ENCODE peak calls at places on chromosomes 6 and 20, in four cellular contexts. X, Z, Q and S are unnamed samples. For H3K9me3 and H3K36me3, the result is how much of the 10 kb centered on the place peaks cover.

GRCh38 chr6:162198925-162199324 is 528.6 kb downstream of the PRKN start:
- DNase-seq in X (no peak), Z (no peak), Q (no peak), S (no peak)

GRCh38 chr20:35698298-35699126 is 640 bp downstream of the NFS1 start:
- DNase-seq in X (peak), Z (peak), Q (peak), S (peak)

GRCh38 chr20:63532449-63532971 is 4.7 kb downstream of the PTK6 start:
- DNase-seq in X (no peak), Z (peak), Q (no peak), S (no peak)

GRCh38 chr6:25084508-25084833 is 148.7 kb upstream of the RIPOR2 start:
- DNase-seq in X (no peak), Z (no peak), Q (no peak), S (no peak)

GRCh38 chr6:35461270-35461669 is 6.9 kb upstream of the RPL10A start:
- DNase-seq in X (no peak), Z (no peak), Q (no peak), S (no peak)

GRCh38 chr6:123636282-123636681 is 468 bp downstream of the TRDN start:
- DNase-seq in X (no peak), Z (no peak), Q (no peak), S (no peak)

GRCh38 chr6:104607501-104607900 is 252.2 kb downstream of the HACE1 start:
- DNase-seq in X (no peak), Z (no peak), Q (no peak), S (no peak)

GRCh38 chr6:126083875-126084274 is 97.5 kb downstream of the TRMT11 start:
- DNase-seq in X (no peak), Z (no peak), Q (no peak), S (no peak)

GRCh38 chr6:92715991-92716390 is 703.4 kb downstream of the EPHA7 start:
- DNase-seq in X (no peak), Z (no peak), Q (peak), S (no peak)

GRCh38 chr6:155130161-155130853 is 133.5 kb upstream of the CLDN20 start:
- DNase-seq in X (no peak), Z (no peak), Q (no peak), S (no peak)

GRCh38 chr6:82298012-82298411 is 50.5 kb upstream of the IBTK start:
- DNase-seq in X (no peak), Z (no peak), Q (no peak), S (no peak)

GRCh38 chr20:4820833-4821518 is 99.3 kb downstream of the PRND start:
- DNase-seq in X (no peak), Z (no peak), Q (peak), S (no peak)

GRCh38 chr6:154506108-154506507 is 4.4 kb downstream of the CNKSR3 start:
- DNase-seq in X (no peak), Z (no peak), Q (no peak), S (no peak)

GRCh38 chr6:122399348-122400120 is at the start of gene HSF2:
- DNase-seq in X (peak), Z (peak), Q (peak), S (peak)

GRCh38 chr6:21754891-21755290 is 161.3 kb downstream of the SOX4 start:
- DNase-seq in X (no peak), Z (no peak), Q (peak), S (no peak)

GRCh38 chr6:1988843-1989242 is 256.6 kb downstream of the GMDS start:
- DNase-seq in X (no peak), Z (no peak), Q (no peak), S (no peak)

GRCh38 chr6:1984346-1984994 is 260.9 kb downstream of the GMDS start:
- DNase-seq in X (no peak), Z (no peak), Q (no peak), S (no peak)

GRCh38 chr6:1987640-1988039 is 257.8 kb downstream of the GMDS start:
- DNase-seq in X (no peak), Z (no peak), Q (peak), S (no peak)

GRCh38 chr6:1986454-1987243 is 258.8 kb downstream of the GMDS start:
- DNase-seq in X (no peak), Z (no peak), Q (peak), S (no peak)

DNA sequence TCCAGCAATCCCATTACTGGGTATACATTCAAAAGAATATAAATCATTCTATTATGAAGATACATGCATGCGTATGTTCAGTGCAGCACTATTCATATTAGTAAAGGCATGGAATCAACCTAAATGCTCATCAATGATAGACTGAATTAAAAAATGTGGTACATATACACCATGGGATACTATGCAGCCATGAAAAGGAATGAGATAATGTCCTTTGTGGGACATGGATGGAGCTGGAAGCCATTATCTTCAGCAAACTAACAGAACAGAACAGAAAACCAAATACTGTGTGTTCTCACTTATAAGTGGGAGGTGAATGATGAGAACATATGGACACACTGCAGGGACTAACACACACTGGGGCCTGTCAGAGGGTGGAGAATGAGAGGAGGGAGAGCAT is 261.6 kb downstream of the GMDS start:
- DNase-seq in X (no peak), Z (no peak), Q (no peak), S (no peak)
- H3K9me3 ChIP-seq in X (under half), Z (under half), Q (under half), S (under half)

GRCh38 chr20:17946040-17946439 is 22.6 kb downstream of the SNX5 start:
- DNase-seq in X (no peak), Z (no peak), Q (no peak), S (no peak)

GRCh38 chr20:17943343-17943742 is 25.3 kb downstream of the SNX5 start:
- DNase-seq in X (no peak), Z (no peak), Q (no peak), S (no peak)

GRCh38 chr20:17947474-17947815 is 21.1 kb downstream of the SNX5 start:
- DNase-seq in X (no peak), Z (no peak), Q (no peak), S (no peak)

GRCh38 chr20:17946572-17947473 is 21.8 kb downstream of the SNX5 start:
- DNase-seq in X (no peak), Z (no peak), Q (no peak), S (no peak)

GRCh38 chr20:17944854-17945474 is 23.6 kb downstream of the SNX5 start:
- DNase-seq in X (no peak), Z (no peak), Q (no peak), S (no peak)
- H3K36me3 ChIP-seq in X (half or more), Z (half or more), Q (half or more), S (half or more)

GRCh38 chr6:167528239-167528638 is 203.4 kb downstream of the TTLL2 start:
- DNase-seq in X (no peak), Z (no peak), Q (no peak), S (no peak)
- H3K9me3 ChIP-seq in X (under half), Z (under half), Q (under half), S (under half)

GRCh38 chr6:139186242-139186641 is 51.4 kb downstream of the HECA start:
- DNase-seq in X (no peak), Z (no peak), Q (no peak), S (no peak)
- H3K36me3 ChIP-seq in X (under half), Z (under half), Q (under half), S (under half)

GRCh38 chr6:137167702-137168377 is 5.6 kb downstream of the IL22RA2 start:
- DNase-seq in X (no peak), Z (no peak), Q (no peak), S (no peak)

GRCh38 chr6:137163732-137164318 is 9.6 kb downstream of the IL22RA2 start:
- DNase-seq in X (no peak), Z (no peak), Q (no peak), S (no peak)

GRCh38 chr6:137165375-137166246 is 7.8 kb downstream of the IL22RA2 start:
- DNase-seq in X (no peak), Z (no peak), Q (peak), S (peak)

GRCh38 chr6:137162692-137163303 is 10.6 kb downstream of the IL22RA2 start:
- DNase-seq in X (no peak), Z (no peak), Q (no peak), S (no peak)

DNA sequence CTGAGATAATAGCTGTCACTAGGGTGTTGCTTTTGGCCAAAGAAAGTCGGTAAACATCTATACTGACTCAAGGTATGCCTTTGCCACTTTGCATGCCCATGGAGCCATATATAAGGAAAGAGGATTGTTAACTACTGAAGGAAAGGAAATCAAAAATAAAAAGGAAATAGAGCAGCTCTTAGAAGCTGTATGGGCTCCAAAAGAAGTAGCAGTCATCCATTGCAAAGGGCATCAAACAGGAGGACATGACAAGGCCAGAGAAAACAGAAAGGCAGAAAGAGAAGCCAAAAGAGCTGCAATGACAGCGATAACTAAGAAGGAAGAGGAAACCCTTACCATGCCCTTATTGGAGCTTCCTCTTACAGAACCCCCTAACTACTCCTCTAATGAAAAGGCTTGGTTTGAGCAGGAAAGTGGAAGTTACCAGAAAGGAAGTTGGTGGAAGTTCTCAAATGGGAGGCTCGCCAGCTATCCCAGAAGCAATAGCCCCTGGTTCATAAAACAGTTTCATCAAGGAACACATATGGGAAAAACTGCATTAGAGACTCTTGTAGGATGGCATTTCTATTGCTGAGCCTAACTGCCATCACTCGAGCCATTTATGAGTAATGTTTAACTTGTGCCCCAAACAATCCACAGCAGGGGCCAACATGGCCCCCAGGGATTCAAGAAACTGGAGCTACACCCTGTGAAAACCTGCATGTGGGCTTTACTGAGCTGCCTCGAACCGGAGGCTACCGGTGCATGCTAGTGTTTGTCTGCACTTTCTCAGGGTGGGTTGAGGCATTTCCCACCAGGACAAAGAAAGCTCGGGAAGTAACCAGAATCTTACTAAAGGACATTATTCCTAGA is 7.0 kb downstream of the IL22RA2 start:
- DNase-seq in X (no peak), Z (no peak), Q (no peak), S (no peak)
- H3K9me3 ChIP-seq in X (under half), Z (under half), Q (under half), S (under half)

GRCh38 chr6:119035459-119035858 is 43.0 kb downstream of the FAM184A start:
- DNase-seq in X (no peak), Z (no peak), Q (no peak), S (no peak)

GRCh38 chr6:119037264-119037663 is 41.2 kb downstream of the FAM184A start:
- DNase-seq in X (no peak), Z (no peak), Q (no peak), S (no peak)

GRCh38 chr6:119032428-119032827 is 46.0 kb downstream of the FAM184A start:
- DNase-seq in X (no peak), Z (no peak), Q (no peak), S (no peak)

GRCh38 chr6:119036076-119036475 is 42.4 kb downstream of the FAM184A start:
- DNase-seq in X (no peak), Z (no peak), Q (no peak), S (no peak)

DNA sequence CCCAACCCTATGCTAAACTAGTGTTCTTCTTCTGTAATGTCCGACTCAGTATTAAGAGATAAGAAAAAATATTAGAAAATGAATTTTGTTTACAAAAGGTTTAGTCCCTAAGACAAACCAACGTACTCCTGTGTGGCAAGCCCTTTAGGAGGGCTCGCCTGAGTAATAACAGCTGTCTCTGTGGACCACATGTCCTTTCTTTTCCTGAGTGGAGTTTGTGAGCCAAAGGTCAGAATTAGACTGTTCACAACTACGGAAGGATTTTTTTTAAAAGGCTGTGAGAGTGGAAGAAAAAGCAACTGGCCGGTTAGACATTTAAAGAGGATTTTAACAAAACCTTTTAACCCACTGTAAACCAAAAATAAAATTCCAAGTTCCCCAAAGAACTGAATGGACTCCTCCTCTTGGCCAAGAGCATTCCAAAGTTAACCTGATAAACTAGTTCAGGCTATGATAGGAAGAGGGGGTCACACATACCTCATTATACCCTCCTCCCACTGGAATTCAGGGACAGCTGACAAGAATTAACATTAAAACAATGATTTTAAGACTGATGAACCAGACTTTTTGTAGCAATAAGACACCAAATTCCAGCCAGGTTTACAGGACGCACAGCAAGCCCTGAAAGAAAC is 43.5 kb downstream of the FAM184A start:
- DNase-seq in X (no peak), Z (no peak), Q (peak), S (no peak)
- H3K36me3 ChIP-seq in X (under half), Z (under half), Q (under half), S (under half)

DNA sequence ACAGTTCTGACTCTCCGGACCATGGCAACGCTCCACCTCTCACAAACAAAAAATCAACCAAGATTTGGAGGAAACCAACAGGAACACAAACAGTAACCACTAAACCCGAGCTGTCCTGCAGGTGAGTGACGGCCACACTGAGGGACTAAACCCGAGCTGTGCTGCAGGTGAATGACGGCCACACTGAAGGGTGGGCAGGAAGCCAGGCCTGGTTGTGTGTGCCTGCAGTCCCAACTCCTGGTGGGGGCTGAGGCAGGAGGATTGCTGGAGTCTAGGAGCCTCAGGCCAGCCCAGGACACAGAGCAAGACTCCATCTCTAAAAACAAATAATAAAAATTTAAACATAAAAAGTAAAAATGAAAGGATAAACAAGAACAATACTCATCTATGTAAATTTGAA is 80.6 kb downstream of the TAF4 start:
- DNase-seq in X (no peak), Z (no peak), Q (no peak), S (no peak)
- H3K9me3 ChIP-seq in X (under half), Z (under half), Q (under half), S (under half)

GRCh38 chr6:4125500-4125899 is 9.9 kb downstream of the ECI2 start:
- DNase-seq in X (no peak), Z (no peak), Q (peak), S (no peak)
- H3K36me3 ChIP-seq in X (half or more), Z (half or more), Q (half or more), S (half or more)